ENCODE peak calls at places on chromosomes 6 and 20, in five cellular contexts. Z is heart left ventricle, R is adrenal gland, X is breast epithelium, F is gastrocnemius medialis. M is an unnamed sample.

GRCh38 chr20:23396961-23397620 is 24.2 kb downstream of the NAPB start:
- DNase-seq in X (no peak), F (no peak), Z (no peak), R (no peak), M (no peak)

GRCh38 chr6:138757131-138757530 is 16.4 kb upstream of the CCDC28A start:
- DNase-seq in F (no peak), X (no peak), Z (no peak), R (no peak), M (no peak)

GRCh38 chr20:34824861-34825529 is 456 bp downstream of the NCOA6 start:
- DNase-seq in X (peak; percentile 33), R (peak; percentile 56), F (peak; percentile 43), Z (peak; percentile 81), M (peak; percentile 52)

GRCh38 chr20:46631212-46631869 is 19.9 kb downstream of the SLC13A3 start:
- DNase-seq in Z (no peak), X (peak; percentile 23), R (peak; percentile 53), F (no peak), M (no peak)

GRCh38 chr6:19691465-19692167 is 145.6 kb upstream of the ID4 start:
- DNase-seq in Z (no peak), R (no peak), F (no peak), X (no peak), M (no peak)

GRCh38 chr6:155327326-155328073 is 13.2 kb upstream of the TFB1M start:
- DNase-seq in R (peak; percentile 75), Z (no peak), X (peak; percentile 27), F (no peak), M (no peak)

GRCh38 chr6:154295733-154296132 is 60.9 kb downstream of the IPCEF1 start:
- DNase-seq in R (no peak), Z (no peak), F (no peak), X (no peak), M (no peak)

GRCh38 chr20:36472656-36473071 is 68.7 kb upstream of the MYL9 start:
- DNase-seq in X (peak; percentile 81), F (peak; percentile 66), R (peak; percentile 58), Z (no peak), M (peak; percentile 71)

GRCh38 chr20:49595811-49596545 is 28.0 kb upstream of the PTGIS start:
- DNase-seq in F (no peak), R (no peak), X (no peak), Z (peak; percentile 56), M (peak; percentile 81)

GRCh38 chr6:89146748-89147715 is 1.2 kb downstream of the PM20D2 start:
- DNase-seq in F (peak; percentile 50), R (no peak), X (no peak), Z (no peak), M (peak; percentile 19)

GRCh38 chr20:14337400-14338171 is at the start of gene FLRT3:
- DNase-seq in R (peak; percentile 81), Z (no peak), X (peak; percentile 88), F (peak; percentile 68), M (peak; percentile 30)

GRCh38 chr6:797479-798077 is 104.6 kb upstream of the EXOC2 start:
- DNase-seq in X (peak; percentile 35), R (peak; percentile 62), F (no peak), Z (no peak), M (no peak)

GRCh38 chr20:51492167-51493092 is 50.1 kb downstream of the NFATC2 start:
- DNase-seq in R (peak; percentile 89), Z (peak; percentile 85), X (no peak), F (no peak), M (no peak)

GRCh38 chr6:137480431-137480830 is 13.8 kb downstream of the OLIG3 start:
- DNase-seq in F (no peak), R (no peak), Z (no peak), X (no peak), M (no peak)

GRCh38 chr6:151254451-151255081 is 14.8 kb downstream of the AKAP12 start:
- DNase-seq in F (no peak), R (no peak), X (no peak), Z (no peak), M (peak; percentile 18)

GRCh38 chr6:35023601-35024000 is 117.5 kb downstream of the TCP11 start:
- DNase-seq in X (no peak), Z (no peak), R (no peak), F (no peak), M (no peak)

GRCh38 chr6:106639812-106640211 is 10.4 kb downstream of the QRSL1 start:
- DNase-seq in R (no peak), X (no peak), Z (no peak), F (no peak), M (no peak)

GRCh38 chr6:137880633-137881521 is 13.8 kb downstream of the TNFAIP3 start:
- DNase-seq in R (no peak), Z (no peak), X (no peak), F (no peak), M (no peak)

GRCh38 chr20:57957397-57958049 is 247.7 kb upstream of the PMEPA1 start:
- DNase-seq in X (no peak), R (no peak), Z (no peak), F (no peak), M (no peak)

GRCh38 chr20:6008254-6008653 is 45.6 kb downstream of the LRRN4 start:
- DNase-seq in F (peak; percentile 88), Z (no peak), X (peak; percentile 45), R (peak; percentile 77), M (peak; percentile 44)

GRCh38 chr20:17449039-17449438 is 82.1 kb downstream of the BFSP1 start:
- DNase-seq in R (no peak), X (no peak), Z (no peak), F (no peak), M (no peak)

GRCh38 chr20:43710370-43711044 is 16.3 kb downstream of the GTSF1L start:
- DNase-seq in F (no peak), R (no peak), Z (no peak), X (no peak), M (no peak)

GRCh38 chr20:48448601-48449384 is 379.0 kb downstream of the PREX1 start:
- DNase-seq in Z (no peak), F (no peak), X (peak; percentile 25), R (no peak), M (no peak)

GRCh38 chr6:2108700-2109306 is 136.6 kb downstream of the GMDS start:
- DNase-seq in X (no peak), F (no peak), R (no peak), Z (no peak), M (no peak)

GRCh38 chr6:1597924-1598323 is 11.8 kb upstream of the FOXC1 start:
- DNase-seq in R (no peak), Z (no peak), F (no peak), X (no peak), M (no peak)

GRCh38 chr20:6490849-6491248 is 276.6 kb upstream of the BMP2 start:
- DNase-seq in F (no peak), Z (no peak), X (no peak), R (no peak), M (no peak)

GRCh38 chr6:142872376-142872775 is 72.6 kb downstream of the HIVEP2 start:
- DNase-seq in F (no peak), X (no peak), Z (no peak), R (no peak), M (no peak)

GRCh38 chr6:142870787-142871371 is 74.1 kb downstream of the HIVEP2 start:
- DNase-seq in X (no peak), R (no peak), F (no peak), Z (no peak), M (no peak)

GRCh38 chr6:142868917-142869316 is 76.1 kb downstream of the HIVEP2 start:
- DNase-seq in R (no peak), X (no peak), F (no peak), Z (no peak), M (no peak)

GRCh38 chr6:142874676-142875075 is 70.3 kb downstream of the HIVEP2 start:
- DNase-seq in F (no peak), R (no peak), Z (no peak), X (no peak), M (no peak)

DNA sequence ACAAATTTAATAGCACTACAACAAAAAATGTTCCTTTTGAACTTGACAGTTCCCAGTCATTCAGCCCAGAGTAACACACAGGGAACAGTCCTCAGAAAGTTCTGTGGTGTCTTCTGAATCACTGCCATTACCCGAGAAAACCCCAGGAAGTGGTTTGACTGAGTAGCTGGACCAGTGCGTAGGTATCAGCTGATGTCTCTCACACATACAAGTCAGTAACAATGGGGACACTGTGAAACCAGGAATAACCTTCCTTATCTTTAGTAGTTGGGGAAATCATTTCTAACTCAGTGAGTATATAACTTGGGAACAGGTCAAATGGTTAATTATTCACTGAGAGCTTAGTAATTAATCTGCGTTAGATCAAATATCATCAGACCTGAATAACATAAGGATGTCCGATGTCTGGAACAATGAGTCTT is 73.1 kb downstream of the HIVEP2 start:
- DNase-seq in Z (no peak), F (peak; percentile 51), X (peak; percentile 63), R (peak; percentile 30), M (peak; percentile 15)
- TF ChIP-seq POLR2A in Z (no peak), F (no peak), X (no peak), R (no peak), M (no peak)

GRCh38 chr20:63272105-63273078 is at the start of gene ARFGAP1:
- DNase-seq in R (peak; percentile 89), Z (peak; percentile 95), X (peak; percentile 81), F (peak; percentile 80), M (peak; percentile 97)
- TF ChIP-seq POLR2A in R (peak; percentile 59), Z (peak; percentile 88), X (peak; percentile 49), F (peak; percentile 77), M (peak; percentile 92)

DNA sequence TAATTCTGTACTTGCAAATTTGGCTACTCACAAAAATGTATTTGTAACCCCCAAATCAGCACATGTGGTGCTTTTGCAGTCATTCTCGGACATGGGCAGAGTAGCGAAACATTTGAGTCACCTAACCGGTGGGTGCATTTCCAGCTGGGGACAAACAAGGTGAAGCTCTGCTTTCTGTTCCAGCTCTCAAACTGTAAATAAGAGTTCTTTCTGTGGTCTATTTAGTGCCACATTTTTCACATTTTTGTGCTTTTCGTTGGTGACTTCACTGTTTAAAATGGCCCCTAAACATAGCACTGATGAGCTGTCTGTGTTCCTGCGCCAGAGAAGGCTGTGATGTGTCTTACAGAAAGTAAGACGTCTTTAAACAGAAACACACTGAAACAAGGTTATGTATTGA is 244.5 kb downstream of the CDC5L start:
- DNase-seq in Z (no peak), F (no peak), R (no peak), X (no peak), M (no peak)
- TF ChIP-seq POLR2A in Z (no peak), F (no peak), R (no peak), X (no peak), M (no peak)

GRCh38 chr6:125285353-125285752 is 16.4 kb downstream of the HDDC2 start:
- DNase-seq in X (no peak), R (no peak), F (no peak), Z (no peak), M (no peak)

GRCh38 chr6:125275779-125276178 is 26.0 kb downstream of the HDDC2 start:
- DNase-seq in R (no peak), Z (no peak), F (no peak), X (no peak), M (no peak)

GRCh38 chr6:125277838-125278237 is 23.9 kb downstream of the HDDC2 start:
- DNase-seq in R (no peak), F (no peak), X (no peak), Z (no peak), M (no peak)

GRCh38 chr6:125274935-125275334 is 26.8 kb downstream of the HDDC2 start:
- DNase-seq in F (no peak), Z (no peak), X (no peak), R (no peak), M (no peak)

DNA sequence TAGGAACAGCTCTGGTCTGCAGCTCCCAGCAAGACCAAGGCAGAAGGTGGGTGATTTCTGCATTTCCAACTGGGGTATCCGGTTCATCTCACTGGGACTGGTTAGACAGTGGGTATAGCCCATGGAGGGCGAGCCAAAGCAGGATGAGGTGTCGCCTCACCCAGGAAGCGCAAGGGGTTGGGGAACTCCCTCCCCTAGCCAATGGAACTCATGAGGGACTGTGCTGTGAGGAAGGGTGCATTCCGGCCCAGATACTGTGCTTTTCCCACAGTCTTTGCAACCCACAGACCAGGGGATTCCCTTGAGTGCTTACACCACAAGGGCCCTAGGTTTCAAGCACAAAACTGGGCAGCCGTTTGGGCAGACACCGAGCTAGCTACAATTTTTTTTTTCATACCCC is 21.8 kb downstream of the HDDC2 start:
- DNase-seq in R (no peak), X (no peak), Z (no peak), F (no peak), M (no peak)
- TF ChIP-seq POLR2A in R (no peak), X (no peak), Z (no peak), F (no peak), M (no peak)